ENCODE peak calls at places on chromosomes 4 and X, in nine cellular contexts. W is amniotic stem cell, Y is cardiac muscle cell, H is Peyer's patch, M is hippocampal formation, P is sigmoid colon, E is ecto neural progenitor cell, G is SW480, X is epithelial cell of esophagus. K is an unnamed sample.

GRCh38 chr4:157898836-157899605 is 273.8 kb downstream of the GASK1B start:
- DNase-seq in E (no peak), W (no peak), P (no peak), H (no peak), M (no peak), Y (no peak), G (no peak), X (no peak), K (no peak)

GRCh38 chr4:132071815-132072214 is 1077.3 kb upstream of the PCDH10 start:
- DNase-seq in Y (peak), E (no peak), X (peak), W (no peak), M (no peak), G (no peak), P (no peak), H (no peak), K (no peak)

GRCh38 chr4:147772459-147772969 is 40.6 kb downstream of the ARHGAP10 start:
- DNase-seq in H (no peak), W (peak), G (no peak), E (no peak), X (peak), M (no peak), P (no peak), Y (peak), K (peak)

GRCh38 chr4:111231281-111231680 is 608.4 kb upstream of the PITX2 start:
- DNase-seq in W (no peak), X (no peak), Y (no peak), G (no peak), E (no peak), M (no peak), P (no peak), H (no peak), K (no peak)

GRCh38 chr4:168098257-168098717 is 6.0 kb downstream of the ANXA10 start:
- DNase-seq in G (no peak), E (no peak), W (peak), Y (peak), M (no peak), X (peak), P (no peak), H (no peak), K (no peak)

GRCh38 chr4:130530505-130530904 is 1434.6 kb downstream of the C4orf33 start:
- DNase-seq in G (no peak), P (no peak), E (no peak), X (no peak), H (no peak), Y (no peak), M (no peak), W (no peak), K (no peak)

GRCh38 chrX:10045327-10046000 is 78.3 kb downstream of the CLDN34 start:
- DNase-seq in X (peak), P (no peak), Y (peak), M (no peak), W (no peak), G (no peak), E (no peak), H (no peak), K (no peak)

GRCh38 chr4:10354225-10354624 is 103.0 kb downstream of the ZNF518B start:
- DNase-seq in H (no peak), X (no peak), G (no peak), M (no peak), Y (peak), W (no peak), P (no peak), E (no peak), K (no peak)

GRCh38 chrX:151970661-151971060 is 3.8 kb downstream of the GABRE start:
- DNase-seq in P (peak), H (no peak), Y (peak), X (peak), E (no peak), M (no peak), W (no peak), G (peak), K (peak)

GRCh38 chr4:158121203-158121586 is 51.6 kb downstream of the GASK1B start:
- DNase-seq in H (no peak), M (no peak), Y (peak), W (peak), X (peak), E (no peak), P (peak), G (no peak), K (peak)

GRCh38 chrX:110000854-110001701 is 1.8 kb upstream of the TMEM164 start:
- DNase-seq in M (no peak), E (no peak), P (no peak), X (no peak), Y (no peak), G (no peak), H (no peak), W (no peak), K (no peak)

GRCh38 chrX:39645059-39645895 is 452.5 kb downstream of the BCOR start:
- DNase-seq in P (peak), H (no peak), M (no peak), G (no peak), E (peak), Y (peak), W (no peak), X (no peak), K (no peak)

GRCh38 chr4:3582091-3582475 is 49.9 kb upstream of the LRPAP1 start:
- DNase-seq in P (peak), W (no peak), X (no peak), Y (no peak), E (no peak), H (no peak), G (no peak), M (no peak), K (no peak)

GRCh38 chr4:87152310-87153061 is 67.9 kb downstream of the KLHL8 start:
- DNase-seq in M (no peak), H (no peak), G (no peak), E (no peak), Y (no peak), P (no peak), X (no peak), W (no peak), K (no peak)

GRCh38 chr4:48602222-48602621 is 112.2 kb downstream of the ZAR1 start:
- DNase-seq in M (no peak), W (no peak), E (no peak), P (no peak), Y (no peak), X (peak), G (peak), H (no peak), K (peak)

GRCh38 chr4:151029537-151029936 is 14.5 kb upstream of the LRBA start:
- DNase-seq in P (no peak), W (no peak), M (no peak), X (no peak), E (no peak), H (no peak), G (no peak), Y (no peak), K (no peak)

GRCh38 chr4:86451560-86452322 is 91.9 kb upstream of the MAPK10 start:
- DNase-seq in X (peak), W (no peak), E (no peak), Y (peak), M (no peak), H (no peak), P (no peak), G (peak), K (no peak)

GRCh38 chr4:77449162-77449561 is 156.5 kb upstream of the CXCL13 start:
- DNase-seq in P (no peak), W (no peak), G (no peak), Y (peak), E (no peak), X (no peak), M (no peak), H (no peak), K (no peak)

GRCh38 chr4:40205259-40206198 is 8.7 kb downstream of the RHOH start:
- DNase-seq in H (no peak), E (no peak), M (no peak), W (no peak), X (no peak), G (no peak), P (no peak), Y (no peak), K (no peak)

GRCh38 chr4:23710298-23710697 is 179.5 kb downstream of the PPARGC1A start:
- DNase-seq in H (no peak), X (no peak), W (no peak), M (no peak), P (no peak), Y (no peak), E (no peak), G (no peak), K (no peak)

GRCh38 chr4:22689428-22689827 is 3.3 kb upstream of the GBA3 start:
- DNase-seq in H (no peak), Y (no peak), G (no peak), M (no peak), E (no peak), W (no peak), X (no peak), P (no peak), K (no peak)